ENCODE peak calls at places on chromosomes 4 and X, in seven cellular contexts. G, P, L, X, M, O and I are unnamed samples.

GRCh38 chr4:107279729-107280128 is 243.6 kb upstream of the DKK2 start:
- DNase-seq in G (no peak), P (no peak), L (no peak), X (no peak), M (no peak), O (no peak), I (no peak)

GRCh38 chr4:87557348-87557747 is 28.2 kb upstream of the SPARCL1 start:
- DNase-seq in G (no peak), P (no peak), L (no peak), X (no peak), M (no peak), O (no peak), I (no peak)

GRCh38 chrX:1521459-1521956 is 15.5 kb downstream of the P2RY8 start:
- DNase-seq in G (no peak), P (peak), L (no peak), X (peak), M (no peak), O (no peak), I (no peak)

GRCh38 chrX:19814240-19814639 is 73.2 kb downstream of the SH3KBP1 start:
- DNase-seq in G (no peak), P (no peak), L (no peak), X (no peak), M (no peak), O (no peak), I (no peak)

GRCh38 chr4:38867478-38868054 is at the start of gene FAM114A1:
- DNase-seq in G (no peak), P (peak), L (peak), X (peak), M (peak), O (peak), I (peak)

GRCh38 chrX:129741880-129742758 is 3.3 kb downstream of the XPNPEP2 start:
- DNase-seq in G (no peak), P (no peak), L (no peak), X (no peak), M (no peak), O (no peak), I (no peak)

GRCh38 chr4:22551550-22551949 is 35.7 kb upstream of the ADGRA3 start:
- DNase-seq in G (no peak), P (no peak), L (no peak), X (no peak), M (no peak), O (no peak), I (no peak)

GRCh38 chr4:112840061-112840460 is 203.1 kb downstream of the LARP7 start:
- DNase-seq in G (no peak), P (no peak), L (no peak), X (no peak), M (no peak), O (no peak), I (no peak)

GRCh38 chrX:2928127-2928582 is 984 bp downstream of the ARSD start:
- DNase-seq in G (no peak), P (no peak), L (peak), X (no peak), M (no peak), O (peak), I (peak)

GRCh38 chr4:104163820-104164219 is 330.9 kb downstream of the CXXC4 start:
- DNase-seq in G (no peak), P (no peak), L (no peak), X (no peak), M (no peak), O (peak), I (no peak)

GRCh38 chrX:11954196-11954595 is 184.1 kb upstream of the FRMPD4 start:
- DNase-seq in G (no peak), P (no peak), L (no peak), X (no peak), M (no peak), O (no peak), I (no peak)

GRCh38 chr4:59597536-59598232 is 1602.4 kb upstream of the ADGRL3 start:
- DNase-seq in G (no peak), P (no peak), L (peak), X (no peak), M (no peak), O (peak), I (peak)

GRCh38 chr4:101044766-101045165 is 302.6 kb downstream of the PPP3CA start:
- DNase-seq in G (no peak), P (no peak), L (no peak), X (no peak), M (no peak), O (no peak), I (no peak)

GRCh38 chr4:47915378-47915777 is 995 bp upstream of the NFXL1 start:
- DNase-seq in G (no peak), P (no peak), L (no peak), X (no peak), M (no peak), O (no peak), I (no peak)

GRCh38 chrX:146906166-146906565 is 91.6 kb upstream of the CXorf51A start:
- DNase-seq in G (no peak), P (no peak), L (no peak), X (no peak), M (no peak), O (no peak), I (no peak)

GRCh38 chr4:54568184-54568583 is 89.6 kb upstream of the KIT start:
- DNase-seq in G (no peak), P (no peak), L (no peak), X (no peak), M (no peak), O (peak), I (no peak)

GRCh38 chr4:102168580-102168979 is 176.7 kb downstream of the SLC39A8 start:
- DNase-seq in G (peak), P (no peak), L (no peak), X (no peak), M (no peak), O (no peak), I (no peak)

GRCh38 chrX:83916525-83916924 is 55.6 kb downstream of the CYLC1 start:
- DNase-seq in G (no peak), P (peak), L (no peak), X (peak), M (no peak), O (peak), I (no peak)

GRCh38 chr4:48914311-48914710 is 7.7 kb upstream of the OCIAD2 start:
- DNase-seq in G (no peak), P (no peak), L (no peak), X (no peak), M (no peak), O (no peak), I (no peak)

GRCh38 chrX:47168495-47169073 is 23.6 kb downstream of the RBM10 start:
- DNase-seq in G (no peak), P (no peak), L (no peak), X (no peak), M (no peak), O (no peak), I (no peak)

GRCh38 chrX:69372435-69372834 is 131.7 kb upstream of the NALF2 start:
- DNase-seq in G (no peak), P (no peak), L (no peak), X (no peak), M (no peak), O (no peak), I (no peak)

GRCh38 chr4:93670434-93670833 is 158.1 kb upstream of the ATOH1 start:
- DNase-seq in G (no peak), P (no peak), L (no peak), X (no peak), M (no peak), O (no peak), I (no peak)